ENCODE peak calls at places on chromosomes 4 and X, in seven cellular contexts. One of them, this sample, is unnamed.

GRCh38 chr4:168558587-168558986 is 61.7 kb downstream of the PALLD start:
- DNase-seq in A549: peak
- DNase-seq in erythroblast: no peak
- DNase-seq in Peyer's patch: no peak
- DNase-seq in NB4: no peak
- DNase-seq in endothelial cell of umbilical vein: peak
- DNase-seq in HepG2: no peak
- DNase-seq in this sample: no peak

GRCh38 chr4:155777971-155778710 is 19.3 kb downstream of the GUCY1B1 start:
- DNase-seq in A549: no peak
- DNase-seq in erythroblast: no peak
- DNase-seq in Peyer's patch: no peak
- DNase-seq in NB4: no peak
- DNase-seq in endothelial cell of umbilical vein: no peak
- DNase-seq in HepG2: no peak
- DNase-seq in this sample: no peak

GRCh38 chr4:21900211-21900610 is 48.4 kb downstream of the KCNIP4 start:
- DNase-seq in A549: no peak
- DNase-seq in erythroblast: no peak
- DNase-seq in Peyer's patch: no peak
- DNase-seq in NB4: no peak
- DNase-seq in endothelial cell of umbilical vein: no peak
- DNase-seq in HepG2: no peak
- DNase-seq in this sample: no peak

GRCh38 chr4:2863649-2864048 is 20.0 kb downstream of the ADD1 start:
- DNase-seq in A549: no peak
- DNase-seq in erythroblast: no peak
- DNase-seq in Peyer's patch: no peak
- DNase-seq in NB4: no peak
- DNase-seq in endothelial cell of umbilical vein: no peak
- DNase-seq in HepG2: no peak
- DNase-seq in this sample: no peak

GRCh38 chr4:99615210-99615834 is 40.7 kb downstream of the MTTP start:
- DNase-seq in A549: no peak
- DNase-seq in erythroblast: no peak
- DNase-seq in Peyer's patch: no peak
- DNase-seq in NB4: no peak
- DNase-seq in endothelial cell of umbilical vein: no peak
- DNase-seq in HepG2: no peak
- DNase-seq in this sample: no peak

GRCh38 chr4:26993967-26994366 is 133.3 kb downstream of the STIM2 start:
- DNase-seq in A549: no peak
- DNase-seq in erythroblast: no peak
- DNase-seq in Peyer's patch: no peak
- DNase-seq in NB4: no peak
- DNase-seq in endothelial cell of umbilical vein: no peak
- DNase-seq in HepG2: no peak
- DNase-seq in this sample: no peak

GRCh38 chr4:102715057-102715456 is 45.7 kb downstream of the MANBA start:
- DNase-seq in A549: no peak
- DNase-seq in erythroblast: no peak
- DNase-seq in Peyer's patch: no peak
- DNase-seq in NB4: no peak
- DNase-seq in endothelial cell of umbilical vein: no peak
- DNase-seq in HepG2: no peak
- DNase-seq in this sample: no peak

GRCh38 chrX:42025861-42026260 is 102.5 kb upstream of the CASK start:
- DNase-seq in A549: no peak
- DNase-seq in erythroblast: no peak
- DNase-seq in Peyer's patch: no peak
- DNase-seq in NB4: no peak
- DNase-seq in endothelial cell of umbilical vein: peak
- DNase-seq in HepG2: no peak
- DNase-seq in this sample: no peak

GRCh38 chr4:137614491-137614890 is 82.2 kb upstream of the PCDH18 start:
- DNase-seq in A549: no peak
- DNase-seq in erythroblast: no peak
- DNase-seq in Peyer's patch: no peak
- DNase-seq in NB4: no peak
- DNase-seq in endothelial cell of umbilical vein: no peak
- DNase-seq in HepG2: no peak
- DNase-seq in this sample: no peak

GRCh38 chr4:75180217-75180616 is 247.3 kb downstream of the PARM1 start:
- DNase-seq in A549: no peak
- DNase-seq in erythroblast: no peak
- DNase-seq in Peyer's patch: no peak
- DNase-seq in NB4: no peak
- DNase-seq in endothelial cell of umbilical vein: no peak
- DNase-seq in HepG2: no peak
- DNase-seq in this sample: no peak

GRCh38 chr4:177964061-177964460 is 521.8 kb upstream of the AGA start:
- DNase-seq in A549: no peak
- DNase-seq in erythroblast: no peak
- DNase-seq in Peyer's patch: no peak
- DNase-seq in NB4: no peak
- DNase-seq in endothelial cell of umbilical vein: no peak
- DNase-seq in HepG2: no peak
- DNase-seq in this sample: no peak

GRCh38 chr4:99803702-99804101 is 12.9 kb upstream of the DAPP1 start:
- DNase-seq in A549: no peak
- DNase-seq in erythroblast: no peak
- DNase-seq in Peyer's patch: no peak
- DNase-seq in NB4: no peak
- DNase-seq in endothelial cell of umbilical vein: no peak
- DNase-seq in HepG2: no peak
- DNase-seq in this sample: no peak

GRCh38 chr4:139509727-139510410 is 46.1 kb downstream of the SETD7 start:
- DNase-seq in A549: peak
- DNase-seq in erythroblast: peak
- DNase-seq in Peyer's patch: no peak
- DNase-seq in NB4: peak
- DNase-seq in endothelial cell of umbilical vein: peak
- DNase-seq in HepG2: peak
- DNase-seq in this sample: no peak

GRCh38 chr4:157076578-157076947 is 613 bp downstream of the GLRB start:
- DNase-seq in A549: no peak
- DNase-seq in erythroblast: no peak
- DNase-seq in Peyer's patch: no peak
- DNase-seq in NB4: no peak
- DNase-seq in endothelial cell of umbilical vein: peak
- DNase-seq in HepG2: no peak
- DNase-seq in this sample: no peak

GRCh38 chrX:4570141-4570540 is 856.7 kb upstream of the PRKX start:
- DNase-seq in A549: no peak
- DNase-seq in erythroblast: no peak
- DNase-seq in Peyer's patch: no peak
- DNase-seq in NB4: no peak
- DNase-seq in endothelial cell of umbilical vein: no peak
- DNase-seq in HepG2: no peak
- DNase-seq in this sample: no peak

GRCh38 chr4:82371398-82371972 is 2.3 kb downstream of the HNRNPD start:
- DNase-seq in A549: no peak
- DNase-seq in erythroblast: peak
- DNase-seq in Peyer's patch: no peak
- DNase-seq in NB4: peak
- DNase-seq in endothelial cell of umbilical vein: peak
- DNase-seq in HepG2: no peak
- DNase-seq in this sample: no peak

GRCh38 chrX:23668335-23668734 is 1.0 kb downstream of the PRDX4 start:
- DNase-seq in A549: no peak
- DNase-seq in erythroblast: peak
- DNase-seq in Peyer's patch: no peak
- DNase-seq in NB4: peak
- DNase-seq in endothelial cell of umbilical vein: peak
- DNase-seq in HepG2: no peak
- DNase-seq in this sample: no peak

GRCh38 chrX:23666282-23666681 is 1.0 kb upstream of the PRDX4 start:
- DNase-seq in A549: no peak
- DNase-seq in erythroblast: peak
- DNase-seq in Peyer's patch: no peak
- DNase-seq in NB4: peak
- DNase-seq in endothelial cell of umbilical vein: no peak
- DNase-seq in HepG2: no peak
- DNase-seq in this sample: no peak

GRCh38 chrX:23662187-23662586 is 5.1 kb upstream of the PRDX4 start:
- DNase-seq in A549: no peak
- DNase-seq in erythroblast: no peak
- DNase-seq in Peyer's patch: no peak
- DNase-seq in NB4: no peak
- DNase-seq in endothelial cell of umbilical vein: no peak
- DNase-seq in HepG2: no peak
- DNase-seq in this sample: no peak

GRCh38 chrX:23662853-23663252 is 4.4 kb upstream of the PRDX4 start:
- DNase-seq in A549: no peak
- DNase-seq in erythroblast: peak
- DNase-seq in Peyer's patch: no peak
- DNase-seq in NB4: no peak
- DNase-seq in endothelial cell of umbilical vein: no peak
- DNase-seq in HepG2: no peak
- DNase-seq in this sample: no peak

DNA sequence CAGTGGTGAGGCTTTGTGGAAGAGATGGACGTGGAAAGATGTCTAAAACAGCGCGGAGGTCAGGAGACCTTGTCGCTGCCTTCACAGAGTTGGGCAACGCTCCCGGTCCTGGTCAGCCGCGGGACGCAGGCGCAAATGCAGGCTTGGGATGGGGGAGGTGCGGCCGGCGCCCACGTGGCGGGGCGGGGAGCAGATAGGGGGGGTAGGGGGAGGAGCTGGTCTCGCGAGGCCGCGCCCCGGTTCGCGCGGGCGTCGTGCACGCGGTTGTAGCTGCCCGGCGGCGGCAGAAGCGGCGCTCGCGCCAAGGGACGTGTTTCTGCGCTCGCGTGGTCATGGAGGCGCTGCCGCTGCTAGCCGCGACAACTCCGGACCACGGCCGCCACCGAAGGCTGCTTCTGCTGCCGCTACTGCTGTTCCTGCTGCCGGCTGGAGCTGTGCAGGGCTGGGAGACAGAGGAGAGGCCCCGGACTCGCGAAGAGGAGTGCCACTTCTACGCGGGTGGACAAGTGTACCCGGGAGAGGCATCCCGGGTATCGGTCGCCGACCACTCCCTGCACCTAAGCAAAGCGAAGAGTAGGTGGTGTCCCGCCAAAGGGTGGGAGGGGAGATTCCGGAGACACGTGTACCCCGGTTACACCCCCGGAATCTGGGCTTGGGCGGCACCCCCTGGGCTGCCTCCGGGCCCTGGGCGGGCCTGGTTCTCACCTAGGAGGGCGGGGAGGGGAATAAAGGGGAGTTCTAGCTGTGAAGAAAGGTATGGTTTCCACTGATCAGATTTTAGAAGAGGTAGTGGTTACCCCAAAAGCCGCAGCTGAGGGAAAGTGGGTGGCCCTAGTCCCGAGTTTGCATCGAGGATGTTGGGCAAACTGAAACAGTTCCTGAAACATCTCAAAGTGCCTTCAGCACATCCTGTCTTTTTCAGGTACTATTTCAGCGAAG is at the start of gene PRDX4:
- DNase-seq in A549: peak
- DNase-seq in erythroblast: peak
- DNase-seq in Peyer's patch: peak
- DNase-seq in NB4: peak
- DNase-seq in endothelial cell of umbilical vein: peak
- DNase-seq in HepG2: peak
- DNase-seq in this sample: peak
- TF ChIP-seq POLR2A in A549: peak
- TF ChIP-seq POLR2A in erythroblast: peak
- TF ChIP-seq POLR2A in Peyer's patch: peak
- TF ChIP-seq POLR2A in NB4: peak
- TF ChIP-seq POLR2A in endothelial cell of umbilical vein: peak
- TF ChIP-seq POLR2A in HepG2: peak
- TF ChIP-seq POLR2A in this sample: peak

GRCh38 chr4:159267023-159267939 is 164.4 kb downstream of the RAPGEF2 start:
- DNase-seq in A549: no peak
- DNase-seq in erythroblast: no peak
- DNase-seq in Peyer's patch: no peak
- DNase-seq in NB4: no peak
- DNase-seq in endothelial cell of umbilical vein: peak
- DNase-seq in HepG2: no peak
- DNase-seq in this sample: no peak
- TF ChIP-seq POLR2A in A549: no peak
- TF ChIP-seq POLR2A in erythroblast: no peak
- TF ChIP-seq POLR2A in Peyer's patch: no peak
- TF ChIP-seq POLR2A in NB4: no peak
- TF ChIP-seq POLR2A in endothelial cell of umbilical vein: no peak
- TF ChIP-seq POLR2A in HepG2: no peak
- TF ChIP-seq POLR2A in this sample: no peak

GRCh38 chrX:153688534-153688899 is 791 bp downstream of the SLC6A8 start:
- DNase-seq in A549: no peak
- DNase-seq in erythroblast: peak
- DNase-seq in Peyer's patch: peak
- DNase-seq in NB4: no peak
- DNase-seq in endothelial cell of umbilical vein: no peak
- DNase-seq in HepG2: no peak
- DNase-seq in this sample: no peak

GRCh38 chrX:153685751-153686676 is 1.7 kb upstream of the SLC6A8 start:
- DNase-seq in A549: no peak
- DNase-seq in erythroblast: no peak
- DNase-seq in Peyer's patch: peak
- DNase-seq in NB4: peak
- DNase-seq in endothelial cell of umbilical vein: no peak
- DNase-seq in HepG2: no peak
- DNase-seq in this sample: no peak

GRCh38 chrX:153688900-153689590 is 1.3 kb downstream of the SLC6A8 start:
- DNase-seq in A549: no peak
- DNase-seq in erythroblast: peak
- DNase-seq in Peyer's patch: peak
- DNase-seq in NB4: no peak
- DNase-seq in endothelial cell of umbilical vein: peak
- DNase-seq in HepG2: no peak
- DNase-seq in this sample: no peak

GRCh38 chrX:153688071-153688470 is 345 bp downstream of the SLC6A8 start:
- DNase-seq in A549: no peak
- DNase-seq in erythroblast: peak
- DNase-seq in Peyer's patch: no peak
- DNase-seq in NB4: no peak
- DNase-seq in endothelial cell of umbilical vein: no peak
- DNase-seq in HepG2: no peak
- DNase-seq in this sample: no peak

GRCh38 chrX:153687121-153688039 is at the start of gene SLC6A8:
- DNase-seq in A549: peak
- DNase-seq in erythroblast: peak
- DNase-seq in Peyer's patch: peak
- DNase-seq in NB4: peak
- DNase-seq in endothelial cell of umbilical vein: peak
- DNase-seq in HepG2: peak
- DNase-seq in this sample: peak
- TF ChIP-seq POLR2A in A549: peak
- TF ChIP-seq POLR2A in erythroblast: no peak
- TF ChIP-seq POLR2A in Peyer's patch: peak
- TF ChIP-seq POLR2A in NB4: no peak
- TF ChIP-seq POLR2A in endothelial cell of umbilical vein: peak
- TF ChIP-seq POLR2A in HepG2: peak
- TF ChIP-seq POLR2A in this sample: peak

GRCh38 chrX:118883994-118884393 is 60.4 kb downstream of the ZCCHC12 start:
- DNase-seq in A549: no peak
- DNase-seq in erythroblast: no peak
- DNase-seq in Peyer's patch: no peak
- DNase-seq in NB4: no peak
- DNase-seq in endothelial cell of umbilical vein: no peak
- DNase-seq in HepG2: no peak
- DNase-seq in this sample: no peak

GRCh38 chrX:118878977-118879376 is 55.4 kb downstream of the ZCCHC12 start:
- DNase-seq in A549: no peak
- DNase-seq in erythroblast: no peak
- DNase-seq in Peyer's patch: no peak
- DNase-seq in NB4: no peak
- DNase-seq in endothelial cell of umbilical vein: no peak
- DNase-seq in HepG2: no peak
- DNase-seq in this sample: no peak

GRCh38 chrX:118884552-118885138 is 61.0 kb downstream of the ZCCHC12 start:
- DNase-seq in A549: no peak
- DNase-seq in erythroblast: no peak
- DNase-seq in Peyer's patch: no peak
- DNase-seq in NB4: no peak
- DNase-seq in endothelial cell of umbilical vein: no peak
- DNase-seq in HepG2: peak
- DNase-seq in this sample: no peak
- TF ChIP-seq POLR2A in A549: no peak
- TF ChIP-seq POLR2A in erythroblast: no peak
- TF ChIP-seq POLR2A in Peyer's patch: no peak
- TF ChIP-seq POLR2A in NB4: no peak
- TF ChIP-seq POLR2A in endothelial cell of umbilical vein: no peak
- TF ChIP-seq POLR2A in HepG2: no peak
- TF ChIP-seq POLR2A in this sample: no peak